ENCODE peak calls at places on chromosomes 6 and 20, in six cellular contexts. K, J, Q, L, H and N are unnamed samples.

GRCh38 chr6:20564269-20564668 is 30.0 kb downstream of the CDKAL1 start:
- DNase-seq in H (no peak), L (no peak), Q (no peak), J (no peak), K (peak; percentile 27), N (peak; percentile 58)

GRCh38 chr6:4295789-4296165 is 160.4 kb upstream of the ECI2 start:
- DNase-seq in H (no peak), J (no peak), L (no peak), Q (no peak), K (no peak), N (no peak)

GRCh38 chr6:46983007-46983411 is 59.1 kb downstream of the ADGRF1 start:
- DNase-seq in L (no peak), J (no peak), H (no peak), Q (no peak), K (no peak), N (no peak)

GRCh38 chr6:69729870-69730449 is 66.8 kb downstream of the LMBRD1 start:
- DNase-seq in Q (no peak), K (peak; percentile 7), H (no peak), L (no peak), J (no peak), N (no peak)

GRCh38 chr20:59101956-59102355 is 59.4 kb upstream of the PRELID3B start:
- DNase-seq in L (no peak), H (no peak), K (no peak), Q (no peak), J (no peak), N (no peak)

GRCh38 chr20:19682249-19682648 is 75.8 kb upstream of the RIN2 start:
- DNase-seq in Q (no peak), H (no peak), J (no peak), L (no peak), K (no peak), N (no peak)

GRCh38 chr20:33910056-33910455 is 83.7 kb upstream of the RALY start:
- DNase-seq in Q (no peak), K (peak; percentile 71), J (no peak), L (no peak), H (no peak), N (no peak)

GRCh38 chr6:74606488-74607135 is 599.2 kb downstream of the COL12A1 start:
- DNase-seq in K (peak; percentile 96), J (no peak), H (peak; percentile 24), Q (no peak), L (no peak), N (no peak)

GRCh38 chr20:64238115-64238825 is 17.3 kb upstream of the PCMTD2 start:
- DNase-seq in Q (no peak), K (no peak), J (peak; percentile 38), L (no peak), H (no peak), N (no peak)

GRCh38 chr6:44223471-44224153 is at the start of gene SLC29A1:
- DNase-seq in H (peak; percentile 76), K (peak; percentile 28), Q (peak; percentile 74), J (peak; percentile 96), L (peak; percentile 97), N (peak; percentile 87)

GRCh38 chr6:170052991-170053821 is 237.7 kb downstream of the DLL1 start:
- DNase-seq in J (peak; percentile 65), K (no peak), H (no peak), L (no peak), Q (peak; percentile 11), N (no peak)

GRCh38 chr20:8656335-8656734 is 412.6 kb upstream of the PLCB4 start:
- DNase-seq in K (no peak), J (no peak), H (no peak), Q (no peak), L (no peak), N (no peak)

GRCh38 chr6:167665698-167666380 is 160.9 kb upstream of the AFDN start:
- DNase-seq in Q (no peak), J (peak; percentile 52), H (no peak), L (no peak), K (no peak), N (no peak)

GRCh38 chr6:31246051-31246495 is 25.8 kb downstream of the HLA-C start:
- DNase-seq in Q (no peak), K (peak; percentile 84), J (no peak), L (no peak), H (no peak), N (no peak)

GRCh38 chr20:8408587-8409307 is 276.7 kb downstream of the PLCB1 start:
- DNase-seq in J (no peak), L (no peak), Q (no peak), H (no peak), K (no peak), N (no peak)

GRCh38 chr20:58618694-58619540 is 32.2 kb upstream of the STX16 start:
- DNase-seq in K (peak; percentile 82), Q (no peak), L (no peak), J (peak; percentile 58), H (no peak), N (no peak)

GRCh38 chr6:113676972-113677371 is 180.2 kb upstream of the MARCKS start:
- DNase-seq in H (no peak), Q (no peak), J (no peak), K (no peak), L (no peak), N (no peak)

GRCh38 chr6:128803911-128804310 is 79.0 kb upstream of the LAMA2 start:
- DNase-seq in Q (no peak), J (no peak), L (no peak), H (no peak), K (peak; percentile 90), N (no peak)

GRCh38 chr6:47360388-47360787 is 50.7 kb upstream of the TNFRSF21 start:
- DNase-seq in J (no peak), H (no peak), K (no peak), Q (no peak), L (no peak), N (no peak)

GRCh38 chr20:50416930-50417329 is 93.3 kb upstream of the PTPN1 start:
- DNase-seq in H (no peak), J (no peak), L (no peak), K (no peak), Q (no peak), N (no peak)

GRCh38 chr20:50415031-50415515 is 95.1 kb upstream of the PTPN1 start:
- DNase-seq in K (no peak), L (no peak), Q (no peak), H (no peak), J (no peak), N (no peak)

GRCh38 chr20:50417484-50418235 is 92.5 kb upstream of the PTPN1 start:
- DNase-seq in H (no peak), J (no peak), L (no peak), Q (no peak), K (no peak), N (no peak)

GRCh38 chr20:50416269-50416863 is 93.8 kb upstream of the PTPN1 start:
- DNase-seq in H (no peak), K (no peak), J (no peak), L (no peak), Q (no peak), N (no peak)

DNA sequence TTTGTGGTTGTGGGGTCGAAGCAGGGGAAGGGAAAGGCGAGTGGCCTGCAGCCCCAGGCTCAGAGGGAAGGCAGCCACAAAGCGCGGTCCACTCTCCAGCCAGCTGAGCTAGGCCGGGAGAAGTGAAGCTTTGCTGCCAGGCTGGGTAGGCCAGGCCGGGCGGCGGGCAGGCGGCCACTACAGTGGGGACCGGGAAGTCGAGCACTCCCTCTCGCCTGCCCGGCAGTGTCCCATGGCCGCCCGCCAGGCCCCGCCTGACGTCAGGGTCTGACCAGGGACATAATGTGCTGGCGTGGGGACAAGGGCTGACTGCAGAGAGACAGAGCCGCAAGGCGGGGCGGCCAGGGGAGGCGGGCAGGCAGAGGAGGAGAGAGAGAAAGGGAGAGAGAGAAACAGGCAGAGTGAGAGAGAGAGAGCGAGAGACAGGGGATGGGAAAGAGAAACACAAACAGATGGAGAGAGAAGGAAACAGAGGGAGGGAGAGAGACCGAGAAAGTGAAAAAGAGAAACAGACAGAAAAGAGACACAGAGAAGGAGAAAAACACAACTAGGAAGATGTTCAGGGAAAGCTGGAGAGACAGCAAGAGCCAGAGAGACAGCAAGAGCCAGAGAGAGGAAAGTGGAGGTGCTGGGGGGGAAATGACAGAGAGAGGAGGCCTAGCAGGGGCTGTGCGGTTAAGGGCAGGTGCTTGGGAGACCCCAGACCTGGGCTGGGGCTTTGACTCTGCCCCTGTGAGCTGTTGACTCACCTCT is 94.5 kb upstream of the PTPN1 start:
- DNase-seq in Q (peak; percentile 100), J (peak; percentile 93), K (peak; percentile 87), H (peak; percentile 99), L (no peak), N (no peak)
- TF ChIP-seq POLR2A in Q (peak; percentile 90), J (no peak), K (peak; percentile 38), H (peak; percentile 80), L (no peak), N (no peak)

GRCh38 chr20:35738410-35739179 is 3.5 kb downstream of the RBM39 start:
- DNase-seq in Q (no peak), H (no peak), L (no peak), J (no peak), K (no peak), N (no peak)

GRCh38 chr20:35741892-35742740 is at the start of gene RBM39:
- DNase-seq in K (peak; percentile 100), J (peak; percentile 99), H (peak; percentile 100), Q (peak; percentile 100), L (peak; percentile 92), N (peak; percentile 100)

GRCh38 chr20:35743693-35744491 is 1.8 kb upstream of the RBM39 start:
- DNase-seq in J (peak; percentile 83), K (peak; percentile 31), H (no peak), Q (no peak), L (no peak), N (peak; percentile 41)

GRCh38 chr20:35739294-35740163 is 2.5 kb downstream of the RBM39 start:
- DNase-seq in Q (no peak), J (no peak), L (no peak), K (peak; percentile 50), H (no peak), N (peak; percentile 57)

DNA sequence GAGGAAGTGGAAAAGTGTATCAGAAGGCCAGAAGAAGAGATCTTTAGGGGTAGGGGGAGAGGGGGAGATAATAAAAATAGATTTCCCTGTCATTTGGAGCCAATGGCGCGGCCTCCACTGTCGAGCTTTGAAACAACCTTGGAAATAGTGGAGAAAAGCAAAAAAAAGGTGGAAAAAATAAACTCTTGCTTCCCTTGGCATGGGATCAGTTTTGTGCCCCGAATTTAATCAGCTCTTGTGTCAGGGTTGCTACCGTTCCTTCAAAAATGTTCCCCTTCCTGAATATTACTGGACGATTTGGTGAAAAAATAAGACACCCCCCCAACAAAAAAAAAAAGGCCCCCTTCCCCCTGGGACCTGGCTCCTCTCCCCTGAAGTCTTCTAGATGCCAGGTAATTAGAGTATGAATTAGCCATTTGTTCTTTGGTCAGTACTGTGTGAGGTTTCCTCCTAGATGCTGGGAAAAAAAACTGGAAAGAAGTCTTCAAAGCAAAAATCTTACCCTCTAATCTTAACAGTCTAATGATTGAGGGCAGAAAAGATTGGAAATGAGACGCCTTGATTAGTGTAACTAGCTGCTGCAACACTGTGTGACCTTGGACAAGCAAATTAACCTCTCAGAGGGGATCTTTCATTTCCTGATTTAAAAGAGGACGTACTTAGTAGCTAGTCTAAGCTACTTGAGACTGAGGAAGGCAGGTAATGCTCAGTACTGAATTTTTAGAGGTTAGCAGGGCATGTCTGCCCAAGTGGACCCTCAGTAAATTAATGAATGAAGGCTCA is 872 bp upstream of the RBM39 start:
- DNase-seq in L (peak; percentile 19), H (peak; percentile 16), Q (no peak), J (no peak), K (no peak), N (peak; percentile 62)
- TF ChIP-seq POLR2A in L (no peak), H (no peak), Q (no peak), J (no peak), K (no peak), N (no peak)

GRCh38 chr6:7541175-7542064 is at the start of gene DSP:
- DNase-seq in J (peak; percentile 88), H (no peak), K (no peak), Q (no peak), L (peak; percentile 70), N (peak; percentile 37)
- TF ChIP-seq POLR2A in J (no peak), H (no peak), K (peak; percentile 64), Q (no peak), L (no peak), N (no peak)

GRCh38 chr20:45343867-45344721 is 4.1 kb downstream of the SDC4 start:
- DNase-seq in J (no peak), K (peak; percentile 93), H (no peak), Q (peak; percentile 70), L (peak; percentile 35), N (peak; percentile 67)
- TF ChIP-seq POLR2A in J (no peak), K (peak; percentile 91), H (peak; percentile 28), Q (no peak), L (peak; percentile 40), N (no peak)